ENCODE peak calls at places on chromosomes 13 and 19, in ten cellular contexts. A is cardiac muscle cell, C is PC-9, B is coronary artery, N is neural progenitor cell, M is left ventricle myocardium inferior, Z is body of pancreas, S is tibial nerve, G is uterus, J is thoracic aorta. L is an unnamed sample.

GRCh38 chr19:39304701-39305571 is 8.7 kb downstream of the IFNL1 start:
- DNase-seq in Z (no peak), J (no peak), M (no peak), A (no peak), S (no peak), B (no peak), N (no peak), C (no peak), G (no peak), L (no peak)

GRCh38 chr19:6318772-6319171 is 14.6 kb downstream of the ACER1 start:
- DNase-seq in J (no peak), M (no peak), A (no peak), G (no peak), B (no peak), C (no peak), S (no peak), N (no peak), Z (no peak), L (no peak)

GRCh38 chr13:45737571-45738002 is 35.5 kb downstream of the CBY2 start:
- DNase-seq in M (no peak), B (no peak), S (no peak), A (no peak), Z (no peak), N (no peak), G (no peak), J (no peak), C (no peak), L (no peak)

GRCh38 chr13:107678075-107678689 is 537.2 kb downstream of the LIG4 start:
- DNase-seq in G (no peak), S (no peak), J (no peak), B (no peak), C (no peak), A (no peak), Z (no peak), N (peak; percentile 34), M (no peak), L (peak; percentile 4)

GRCh38 chr19:30362156-30362754 is 9.9 kb upstream of the ZNF536 start:
- DNase-seq in B (no peak), G (no peak), C (no peak), A (no peak), M (no peak), S (no peak), J (no peak), N (no peak), Z (no peak), L (no peak)

GRCh38 chr13:77377016-77377415 is 50.1 kb upstream of the MYCBP2 start:
- DNase-seq in A (no peak), S (no peak), M (no peak), B (no peak), N (no peak), C (no peak), G (no peak), Z (no peak), J (no peak), L (no peak)

GRCh38 chr13:92097337-92097903 is 699.0 kb downstream of the GPC5 start:
- DNase-seq in G (no peak), N (no peak), A (peak; percentile 62), Z (no peak), J (no peak), M (no peak), S (no peak), C (no peak), B (no peak), L (no peak)

GRCh38 chr13:79070343-79070974 is 335.6 kb downstream of the RBM26 start:
- DNase-seq in A (no peak), S (no peak), B (no peak), J (no peak), G (no peak), Z (no peak), M (no peak), C (no peak), N (no peak), L (no peak)

GRCh38 chr13:97434417-97435296 is 688 bp downstream of the RAP2A start:
- DNase-seq in B (peak; percentile 82), J (no peak), C (peak; percentile 28), A (peak; percentile 33), M (peak; percentile 34), G (peak; percentile 44), Z (peak; percentile 32), S (peak; percentile 27), N (no peak), L (no peak)

GRCh38 chr13:30565658-30566057 is 52.1 kb upstream of the USPL1 start:
- DNase-seq in J (no peak), B (no peak), N (no peak), Z (no peak), G (no peak), M (no peak), C (no peak), S (no peak), A (no peak), L (no peak)

GRCh38 chr13:44103721-44104490 is 224.2 kb downstream of the LACC1 start:
- DNase-seq in G (no peak), S (no peak), M (no peak), B (no peak), A (no peak), J (no peak), C (no peak), N (no peak), Z (no peak), L (no peak)

GRCh38 chr19:57850553-57851017 is 926 bp downstream of the ZNF587 start:
- DNase-seq in A (peak; percentile 42), G (no peak), B (no peak), C (peak; percentile 25), M (no peak), S (no peak), J (no peak), N (peak; percentile 56), Z (peak; percentile 25), L (no peak)

GRCh38 chr13:105442941-105443340 is 1092.5 kb downstream of the EFNB2 start:
- DNase-seq in J (no peak), S (peak; percentile 12), N (no peak), Z (peak; percentile 34), M (no peak), C (peak; percentile 28), A (peak; percentile 96), G (no peak), B (no peak), L (peak; percentile 95)

GRCh38 chr13:51818771-51819511 is 15.0 kb upstream of the DHRS12 start:
- DNase-seq in B (no peak), N (no peak), S (no peak), J (no peak), A (peak; percentile 62), G (no peak), Z (no peak), C (no peak), M (no peak), L (peak; percentile 10)

GRCh38 chr13:34034411-34034810 is 216.5 kb downstream of the RFC3 start:
- DNase-seq in Z (no peak), J (no peak), C (no peak), S (no peak), A (no peak), M (no peak), N (no peak), B (no peak), G (no peak), L (no peak)

GRCh38 chr19:1098177-1099051 is 3.2 kb upstream of the POLR2E start:
- DNase-seq in J (no peak), M (no peak), C (peak; percentile 81), A (peak; percentile 44), B (no peak), G (no peak), N (no peak), Z (no peak), S (no peak), L (no peak)

GRCh38 chr19:289651-290538 is 1.3 kb downstream of the PLPP2 start:
- DNase-seq in J (no peak), N (no peak), C (peak; percentile 85), G (peak; percentile 63), A (peak; percentile 31), B (no peak), M (no peak), Z (peak; percentile 78), S (no peak), L (no peak)

DNA sequence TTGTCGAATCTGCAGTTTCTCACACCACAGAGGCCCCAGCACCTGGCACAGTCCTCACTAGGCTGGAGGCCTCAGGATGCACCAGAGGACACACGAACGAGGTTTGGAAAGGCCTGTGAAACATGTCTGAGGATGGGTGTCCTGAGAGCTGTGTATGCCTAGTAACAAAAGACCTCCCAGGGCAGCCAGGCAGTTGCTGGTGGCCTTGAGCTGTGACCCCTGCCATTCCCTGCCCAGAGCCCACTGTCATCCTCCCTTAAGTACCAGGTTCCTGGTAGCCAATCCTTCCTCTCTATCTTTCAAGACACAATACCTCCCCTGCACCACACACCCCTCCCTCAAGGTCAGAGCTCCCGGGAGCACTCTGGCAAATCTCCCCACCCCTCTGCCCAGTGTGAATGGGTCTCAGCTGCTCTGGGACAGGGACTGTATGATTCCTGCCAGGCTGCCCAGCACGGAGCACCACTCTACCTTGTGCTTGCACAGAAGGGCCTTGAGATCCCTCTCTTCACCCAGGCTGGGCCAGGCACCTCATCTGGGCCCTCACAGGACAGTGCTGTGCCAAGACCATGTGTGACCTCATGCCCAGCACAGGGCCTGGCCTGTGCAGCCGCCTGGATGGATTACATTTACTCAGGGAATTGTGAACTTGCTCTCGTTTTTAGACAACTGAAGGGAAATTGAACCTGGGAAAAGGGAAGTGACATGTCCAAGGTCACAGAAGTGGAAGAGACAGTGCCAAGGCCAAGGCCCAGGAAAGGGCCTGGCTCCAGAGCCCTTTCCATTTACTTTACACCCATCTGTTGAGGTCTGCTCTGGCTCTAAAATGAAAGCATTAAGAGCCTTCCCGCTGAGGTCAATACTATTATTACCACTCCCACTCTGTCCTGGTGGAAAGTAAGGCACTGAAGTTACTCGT is 2.2 kb downstream of the ZNF787 start:
- DNase-seq in J (no peak), N (no peak), Z (peak; percentile 55), C (no peak), S (no peak), A (no peak), G (no peak), M (no peak), B (no peak), L (no peak)
- H3K27ac ChIP-seq in J (no peak overlapping the region), N (no peak overlapping the region), Z (peak overlapping the region; percentile 96), C (peak overlapping the region; percentile 81), S (peak overlapping the region; percentile 92), A (peak overlapping the region; percentile 97), G (peak overlapping the region; percentile 97), M (peak overlapping the region; percentile 97), B (peak overlapping the region; percentile 97), L (peak overlapping the region; percentile 4)

GRCh38 chr19:7348587-7349230 is at the start of gene ARHGEF18:
- DNase-seq in G (no peak), C (no peak), A (no peak), N (no peak), S (no peak), B (no peak), Z (peak; percentile 55), M (peak; percentile 23), J (no peak), L (no peak)
- H3K4me3 ChIP-seq in G (no peak within 1 kb of the TSS), C (no peak within 1 kb of the TSS), A (no peak within 1 kb of the TSS), N (no peak within 1 kb of the TSS), S (no peak within 1 kb of the TSS), B (no peak within 1 kb of the TSS), Z (no peak within 1 kb of the TSS), M (no peak within 1 kb of the TSS), J (peak within 1 kb of the TSS; percentile 15), L (no peak within 1 kb of the TSS)

GRCh38 chr13:23510979-23511735 is 59.1 kb upstream of the TNFRSF19 start:
- DNase-seq in S (no peak), N (peak; percentile 54), B (no peak), M (no peak), A (peak; percentile 59), Z (peak; percentile 21), G (no peak), C (no peak), J (no peak), L (no peak)
- TF ChIP-seq CTCF in S (no peak), N (no peak), B (no peak), M (peak; percentile 50), A (peak; percentile 21), Z (no peak), G (no peak), C (no peak), J (no peak), L (peak; percentile 33)

GRCh38 chr19:46206176-46206575 is 23.4 kb upstream of the IGFL1 start:
- DNase-seq in A (no peak), S (no peak), Z (no peak), G (no peak), C (peak; percentile 69), M (peak; percentile 28), B (no peak), N (no peak), J (no peak), L (no peak)
- H3K27ac ChIP-seq in A (no peak overlapping the region), S (no peak overlapping the region), Z (no peak overlapping the region), G (no peak overlapping the region), C (peak overlapping the region; percentile 61), M (no peak overlapping the region), B (no peak overlapping the region), N (no peak overlapping the region), J (no peak overlapping the region), L (no peak overlapping the region)

L was measured in AG04450.